ENCODE peak calls at places on chromosome 21, in four cellular contexts. C is substantia nigra, E is midbrain, G is M059J. T is an unnamed sample.
A peak's percentile ranks its signal among the peaks of the same experiment; 100 is the strongest.

GRCh38 chr21:42102516-42102915 is 31.4 kb downstream of the UMODL1 start:
- DNase-seq in C (no peak), G (no peak), E (no peak), T (no peak)

GRCh38 chr21:29196021-29196663 is 65.7 kb downstream of the MAP3K7CL start:
- DNase-seq in G (peak; percentile 98), C (peak; percentile 37), E (peak; percentile 14), T (peak; percentile 94)

GRCh38 chr21:36909901-36910561 is 56.4 kb downstream of the HLCS start:
- DNase-seq in C (no peak), G (peak; percentile 98), E (no peak), T (peak; percentile 97)

GRCh38 chr21:45234906-45235305 is 52.8 kb downstream of the POFUT2 start:
- DNase-seq in C (no peak), G (no peak), E (no peak), T (no peak)

GRCh38 chr21:32770514-32771133 is 931 bp downstream of the PAXBP1 start:
- DNase-seq in C (no peak), G (peak; percentile 55), E (peak; percentile 22), T (peak; percentile 28)

GRCh38 chr21:44085491-44086321 is 21.5 kb upstream of the PWP2 start:
- DNase-seq in E (peak; percentile 88), C (peak; percentile 73), G (no peak), T (no peak)

GRCh38 chr21:35904995-35905972 is 155.0 kb downstream of the SETD4 start:
- DNase-seq in C (no peak), G (peak; percentile 51), E (no peak), T (no peak)

GRCh38 chr21:42779431-42779861 is 99.9 kb downstream of the WDR4 start:
- DNase-seq in E (no peak), C (no peak), G (no peak), T (no peak)

GRCh38 chr21:39422468-39423241 is 22.9 kb downstream of the LCA5L start:
- DNase-seq in G (no peak), E (no peak), C (no peak), T (no peak)

GRCh38 chr21:45887121-45887611 is 94.4 kb upstream of the COL6A1 start:
- DNase-seq in E (peak; percentile 61), G (peak; percentile 27), C (peak; percentile 80), T (peak; percentile 58)

GRCh38 chr21:46457801-46458314 is 833 bp upstream of the DIP2A start:
- DNase-seq in E (peak; percentile 61), C (peak; percentile 65), G (peak; percentile 49), T (peak; percentile 46)

GRCh38 chr21:31526040-31526439 is 133.5 kb upstream of the SOD1 start:
- DNase-seq in G (peak; percentile 61), C (no peak), E (no peak), T (peak; percentile 66)

GRCh38 chr21:25330266-25330665 is 277.0 kb downstream of the MRPL39 start:
- DNase-seq in C (no peak), G (peak; percentile 84), E (no peak), T (no peak)

T was measured in RPMI7951.